ENCODE peak calls at places on chromosome 12, in ten cellular contexts. One of them, this sample, is unnamed.

GRCh38 chr12:125029756-125030358 is 35.4 kb upstream of the AACS start:
- DNase-seq in stimulated activated CD8-positive, alpha-beta memory T cell treated with anti-CD3 and anti-CD28 coated beads, Interleukin-2, amount 100 ng/mL, for 1 hour: no peak
- DNase-seq in heart right ventricle: no peak
- DNase-seq in CD8-positive, alpha-beta memory T cell: no peak
- DNase-seq in right cardiac atrium: no peak
- DNase-seq in HT-29: no peak
- DNase-seq in RKO: peak; percentile 61
- DNase-seq in NCI-H1092: no peak
- DNase-seq in COR-L47: no peak
- DNase-seq in GM20000: no peak
- DNase-seq in this sample: no peak

GRCh38 chr12:21892341-21892740 is 48.9 kb downstream of the ABCC9 start:
- DNase-seq in NCI-H1092: no peak
- DNase-seq in stimulated activated CD8-positive, alpha-beta memory T cell treated with anti-CD3 and anti-CD28 coated beads, Interleukin-2, amount 100 ng/mL, for 1 hour: no peak
- DNase-seq in RKO: no peak
- DNase-seq in HT-29: no peak
- DNase-seq in heart right ventricle: no peak
- DNase-seq in GM20000: no peak
- DNase-seq in right cardiac atrium: no peak
- DNase-seq in CD8-positive, alpha-beta memory T cell: no peak
- DNase-seq in COR-L47: no peak
- DNase-seq in this sample: no peak

GRCh38 chr12:80565276-80565675 is 121.2 kb downstream of the PTPRQ start:
- DNase-seq in RKO: no peak
- DNase-seq in COR-L47: no peak
- DNase-seq in NCI-H1092: no peak
- DNase-seq in HT-29: no peak
- DNase-seq in right cardiac atrium: no peak
- DNase-seq in GM20000: no peak
- DNase-seq in CD8-positive, alpha-beta memory T cell: no peak
- DNase-seq in stimulated activated CD8-positive, alpha-beta memory T cell treated with anti-CD3 and anti-CD28 coated beads, Interleukin-2, amount 100 ng/mL, for 1 hour: no peak
- DNase-seq in heart right ventricle: no peak
- DNase-seq in this sample: no peak

GRCh38 chr12:120261951-120262851 is 3.3 kb downstream of the PXN start:
- DNase-seq in RKO: peak; percentile 83
- DNase-seq in heart right ventricle: no peak
- DNase-seq in CD8-positive, alpha-beta memory T cell: no peak
- DNase-seq in HT-29: no peak
- DNase-seq in stimulated activated CD8-positive, alpha-beta memory T cell treated with anti-CD3 and anti-CD28 coated beads, Interleukin-2, amount 100 ng/mL, for 1 hour: no peak
- DNase-seq in NCI-H1092: no peak
- DNase-seq in COR-L47: peak; percentile 3
- DNase-seq in right cardiac atrium: peak; percentile 62
- DNase-seq in GM20000: no peak
- DNase-seq in this sample: no peak

GRCh38 chr12:78120866-78121590 is 290.3 kb downstream of the NAV3 start:
- DNase-seq in stimulated activated CD8-positive, alpha-beta memory T cell treated with anti-CD3 and anti-CD28 coated beads, Interleukin-2, amount 100 ng/mL, for 1 hour: no peak
- DNase-seq in heart right ventricle: no peak
- DNase-seq in NCI-H1092: no peak
- DNase-seq in GM20000: peak; percentile 7
- DNase-seq in CD8-positive, alpha-beta memory T cell: no peak
- DNase-seq in COR-L47: peak; percentile 18
- DNase-seq in RKO: peak; percentile 29
- DNase-seq in right cardiac atrium: no peak
- DNase-seq in HT-29: peak; percentile 75
- DNase-seq in this sample: peak; percentile 53

GRCh38 chr12:114729731-114730130 is 45.8 kb upstream of the TBX3 start:
- DNase-seq in NCI-H1092: no peak
- DNase-seq in GM20000: no peak
- DNase-seq in RKO: peak; percentile 50
- DNase-seq in heart right ventricle: no peak
- DNase-seq in stimulated activated CD8-positive, alpha-beta memory T cell treated with anti-CD3 and anti-CD28 coated beads, Interleukin-2, amount 100 ng/mL, for 1 hour: no peak
- DNase-seq in COR-L47: no peak
- DNase-seq in right cardiac atrium: no peak
- DNase-seq in HT-29: no peak
- DNase-seq in CD8-positive, alpha-beta memory T cell: no peak
- DNase-seq in this sample: no peak

GRCh38 chr12:165862-166368 is 48.0 kb downstream of the SLC6A12 start:
- DNase-seq in GM20000: no peak
- DNase-seq in stimulated activated CD8-positive, alpha-beta memory T cell treated with anti-CD3 and anti-CD28 coated beads, Interleukin-2, amount 100 ng/mL, for 1 hour: no peak
- DNase-seq in CD8-positive, alpha-beta memory T cell: no peak
- DNase-seq in NCI-H1092: no peak
- DNase-seq in HT-29: no peak
- DNase-seq in right cardiac atrium: no peak
- DNase-seq in RKO: no peak
- DNase-seq in COR-L47: no peak
- DNase-seq in heart right ventricle: no peak
- DNase-seq in this sample: no peak

GRCh38 chr12:106901276-106901675 is 54.4 kb upstream of the TMEM263 start:
- DNase-seq in HT-29: no peak
- DNase-seq in CD8-positive, alpha-beta memory T cell: no peak
- DNase-seq in right cardiac atrium: no peak
- DNase-seq in heart right ventricle: no peak
- DNase-seq in stimulated activated CD8-positive, alpha-beta memory T cell treated with anti-CD3 and anti-CD28 coated beads, Interleukin-2, amount 100 ng/mL, for 1 hour: no peak
- DNase-seq in COR-L47: no peak
- DNase-seq in NCI-H1092: no peak
- DNase-seq in GM20000: no peak
- DNase-seq in RKO: no peak
- DNase-seq in this sample: no peak

GRCh38 chr12:6825398-6826124 is 2.6 kb upstream of the P3H3 start:
- DNase-seq in HT-29: peak; percentile 79
- DNase-seq in stimulated activated CD8-positive, alpha-beta memory T cell treated with anti-CD3 and anti-CD28 coated beads, Interleukin-2, amount 100 ng/mL, for 1 hour: peak; percentile 55
- DNase-seq in COR-L47: peak; percentile 45
- DNase-seq in NCI-H1092: peak; percentile 56
- DNase-seq in GM20000: peak; percentile 94
- DNase-seq in heart right ventricle: peak; percentile 87
- DNase-seq in RKO: no peak
- DNase-seq in CD8-positive, alpha-beta memory T cell: peak; percentile 65
- DNase-seq in right cardiac atrium: peak; percentile 94
- DNase-seq in this sample: peak; percentile 94

GRCh38 chr12:16229676-16230075 is 47.8 kb downstream of the SLC15A5 start:
- DNase-seq in CD8-positive, alpha-beta memory T cell: no peak
- DNase-seq in COR-L47: no peak
- DNase-seq in NCI-H1092: no peak
- DNase-seq in RKO: no peak
- DNase-seq in stimulated activated CD8-positive, alpha-beta memory T cell treated with anti-CD3 and anti-CD28 coated beads, Interleukin-2, amount 100 ng/mL, for 1 hour: no peak
- DNase-seq in HT-29: no peak
- DNase-seq in GM20000: no peak
- DNase-seq in heart right ventricle: no peak
- DNase-seq in right cardiac atrium: no peak
- DNase-seq in this sample: no peak

GRCh38 chr12:69570545-69571399 is 14.5 kb upstream of the CCT2 start:
- DNase-seq in heart right ventricle: peak; percentile 56
- DNase-seq in COR-L47: peak; percentile 69
- DNase-seq in right cardiac atrium: peak; percentile 59
- DNase-seq in HT-29: peak; percentile 82
- DNase-seq in GM20000: peak; percentile 61
- DNase-seq in stimulated activated CD8-positive, alpha-beta memory T cell treated with anti-CD3 and anti-CD28 coated beads, Interleukin-2, amount 100 ng/mL, for 1 hour: peak; percentile 7
- DNase-seq in RKO: peak; percentile 82
- DNase-seq in CD8-positive, alpha-beta memory T cell: peak; percentile 20
- DNase-seq in NCI-H1092: no peak
- DNase-seq in this sample: peak; percentile 80

GRCh38 chr12:94875525-94875924 is 128.0 kb downstream of the NDUFA12 start:
- DNase-seq in right cardiac atrium: no peak
- DNase-seq in HT-29: peak; percentile 21
- DNase-seq in NCI-H1092: no peak
- DNase-seq in GM20000: peak; percentile 76
- DNase-seq in RKO: peak; percentile 48
- DNase-seq in COR-L47: peak; percentile 48
- DNase-seq in heart right ventricle: no peak
- DNase-seq in stimulated activated CD8-positive, alpha-beta memory T cell treated with anti-CD3 and anti-CD28 coated beads, Interleukin-2, amount 100 ng/mL, for 1 hour: no peak
- DNase-seq in CD8-positive, alpha-beta memory T cell: no peak
- DNase-seq in this sample: peak; percentile 49

GRCh38 chr12:99056186-99056585 is 411.1 kb downstream of the APAF1 start:
- DNase-seq in stimulated activated CD8-positive, alpha-beta memory T cell treated with anti-CD3 and anti-CD28 coated beads, Interleukin-2, amount 100 ng/mL, for 1 hour: no peak
- DNase-seq in right cardiac atrium: no peak
- DNase-seq in COR-L47: no peak
- DNase-seq in heart right ventricle: no peak
- DNase-seq in RKO: no peak
- DNase-seq in NCI-H1092: no peak
- DNase-seq in CD8-positive, alpha-beta memory T cell: no peak
- DNase-seq in GM20000: no peak
- DNase-seq in HT-29: no peak
- DNase-seq in this sample: peak; percentile 75

GRCh38 chr12:116358850-116359761 is 81.6 kb upstream of the MED13L start:
- DNase-seq in stimulated activated CD8-positive, alpha-beta memory T cell treated with anti-CD3 and anti-CD28 coated beads, Interleukin-2, amount 100 ng/mL, for 1 hour: peak; percentile 38
- DNase-seq in right cardiac atrium: peak; percentile 98
- DNase-seq in COR-L47: no peak
- DNase-seq in GM20000: peak; percentile 75
- DNase-seq in heart right ventricle: peak; percentile 93
- DNase-seq in RKO: peak; percentile 79
- DNase-seq in CD8-positive, alpha-beta memory T cell: peak; percentile 49
- DNase-seq in HT-29: peak; percentile 63
- DNase-seq in NCI-H1092: peak; percentile 58
- DNase-seq in this sample: peak; percentile 87

GRCh38 chr12:60666895-60667294 is 1071.1 kb downstream of the SLC16A7 start:
- DNase-seq in stimulated activated CD8-positive, alpha-beta memory T cell treated with anti-CD3 and anti-CD28 coated beads, Interleukin-2, amount 100 ng/mL, for 1 hour: no peak
- DNase-seq in NCI-H1092: no peak
- DNase-seq in COR-L47: no peak
- DNase-seq in HT-29: no peak
- DNase-seq in right cardiac atrium: no peak
- DNase-seq in CD8-positive, alpha-beta memory T cell: no peak
- DNase-seq in RKO: no peak
- DNase-seq in GM20000: no peak
- DNase-seq in heart right ventricle: no peak
- DNase-seq in this sample: no peak

GRCh38 chr12:107903377-107904061 is 129.0 kb downstream of the ASCL4 start:
- DNase-seq in NCI-H1092: peak; percentile 21
- DNase-seq in GM20000: peak; percentile 91
- DNase-seq in CD8-positive, alpha-beta memory T cell: no peak
- DNase-seq in COR-L47: peak; percentile 58
- DNase-seq in HT-29: no peak
- DNase-seq in stimulated activated CD8-positive, alpha-beta memory T cell treated with anti-CD3 and anti-CD28 coated beads, Interleukin-2, amount 100 ng/mL, for 1 hour: no peak
- DNase-seq in RKO: no peak
- DNase-seq in heart right ventricle: peak; percentile 31
- DNase-seq in right cardiac atrium: peak; percentile 82
- DNase-seq in this sample: peak; percentile 11

GRCh38 chr12:19546611-19547162 is 107.4 kb downstream of the AEBP2 start:
- DNase-seq in CD8-positive, alpha-beta memory T cell: no peak
- DNase-seq in heart right ventricle: peak; percentile 21
- DNase-seq in HT-29: no peak
- DNase-seq in GM20000: no peak
- DNase-seq in NCI-H1092: peak; percentile 9
- DNase-seq in right cardiac atrium: no peak
- DNase-seq in COR-L47: no peak
- DNase-seq in RKO: no peak
- DNase-seq in stimulated activated CD8-positive, alpha-beta memory T cell treated with anti-CD3 and anti-CD28 coated beads, Interleukin-2, amount 100 ng/mL, for 1 hour: no peak
- DNase-seq in this sample: no peak

GRCh38 chr12:102612008-102612407 is 131.6 kb upstream of the IGF1 start:
- DNase-seq in CD8-positive, alpha-beta memory T cell: no peak
- DNase-seq in NCI-H1092: no peak
- DNase-seq in RKO: no peak
- DNase-seq in COR-L47: no peak
- DNase-seq in GM20000: no peak
- DNase-seq in stimulated activated CD8-positive, alpha-beta memory T cell treated with anti-CD3 and anti-CD28 coated beads, Interleukin-2, amount 100 ng/mL, for 1 hour: no peak
- DNase-seq in heart right ventricle: no peak
- DNase-seq in right cardiac atrium: no peak
- DNase-seq in HT-29: no peak
- DNase-seq in this sample: no peak

GRCh38 chr12:29691146-29691854 is 92.4 kb downstream of the TMTC1 start:
- DNase-seq in HT-29: peak; percentile 76
- DNase-seq in RKO: no peak
- DNase-seq in NCI-H1092: no peak
- DNase-seq in GM20000: no peak
- DNase-seq in right cardiac atrium: no peak
- DNase-seq in CD8-positive, alpha-beta memory T cell: no peak
- DNase-seq in COR-L47: no peak
- DNase-seq in stimulated activated CD8-positive, alpha-beta memory T cell treated with anti-CD3 and anti-CD28 coated beads, Interleukin-2, amount 100 ng/mL, for 1 hour: no peak
- DNase-seq in heart right ventricle: no peak
- DNase-seq in this sample: no peak

GRCh38 chr12:132513458-132514135 is 23.6 kb downstream of the FBRSL1 start:
- DNase-seq in stimulated activated CD8-positive, alpha-beta memory T cell treated with anti-CD3 and anti-CD28 coated beads, Interleukin-2, amount 100 ng/mL, for 1 hour: no peak
- DNase-seq in heart right ventricle: no peak
- DNase-seq in right cardiac atrium: no peak
- DNase-seq in COR-L47: no peak
- DNase-seq in RKO: no peak
- DNase-seq in HT-29: no peak
- DNase-seq in NCI-H1092: no peak
- DNase-seq in GM20000: no peak
- DNase-seq in CD8-positive, alpha-beta memory T cell: no peak
- DNase-seq in this sample: peak; percentile 51

GRCh38 chr12:121214171-121214777 is 4.3 kb downstream of the P2RX4 start:
- DNase-seq in CD8-positive, alpha-beta memory T cell: no peak
- DNase-seq in RKO: peak; percentile 43
- DNase-seq in GM20000: no peak
- DNase-seq in NCI-H1092: no peak
- DNase-seq in right cardiac atrium: no peak
- DNase-seq in stimulated activated CD8-positive, alpha-beta memory T cell treated with anti-CD3 and anti-CD28 coated beads, Interleukin-2, amount 100 ng/mL, for 1 hour: no peak
- DNase-seq in COR-L47: no peak
- DNase-seq in HT-29: no peak
- DNase-seq in heart right ventricle: no peak
- DNase-seq in this sample: no peak

GRCh38 chr12:79451988-79452387 is 238.8 kb downstream of the PAWR start:
- DNase-seq in right cardiac atrium: peak; percentile 81
- DNase-seq in CD8-positive, alpha-beta memory T cell: no peak
- DNase-seq in stimulated activated CD8-positive, alpha-beta memory T cell treated with anti-CD3 and anti-CD28 coated beads, Interleukin-2, amount 100 ng/mL, for 1 hour: no peak
- DNase-seq in COR-L47: no peak
- DNase-seq in RKO: peak; percentile 56
- DNase-seq in NCI-H1092: no peak
- DNase-seq in GM20000: no peak
- DNase-seq in heart right ventricle: peak; percentile 23
- DNase-seq in HT-29: no peak
- DNase-seq in this sample: peak; percentile 90

GRCh38 chr12:101697930-101698781 is 716 bp downstream of the CHPT1 start:
- DNase-seq in NCI-H1092: no peak
- DNase-seq in heart right ventricle: peak; percentile 34
- DNase-seq in CD8-positive, alpha-beta memory T cell: no peak
- DNase-seq in COR-L47: no peak
- DNase-seq in right cardiac atrium: peak; percentile 84
- DNase-seq in GM20000: no peak
- DNase-seq in stimulated activated CD8-positive, alpha-beta memory T cell treated with anti-CD3 and anti-CD28 coated beads, Interleukin-2, amount 100 ng/mL, for 1 hour: no peak
- DNase-seq in RKO: peak; percentile 57
- DNase-seq in HT-29: peak; percentile 46
- DNase-seq in this sample: peak; percentile 41

GRCh38 chr12:24360057-24360456 is 410.6 kb upstream of the SOX5 start:
- DNase-seq in heart right ventricle: no peak
- DNase-seq in right cardiac atrium: no peak
- DNase-seq in stimulated activated CD8-positive, alpha-beta memory T cell treated with anti-CD3 and anti-CD28 coated beads, Interleukin-2, amount 100 ng/mL, for 1 hour: no peak
- DNase-seq in GM20000: no peak
- DNase-seq in HT-29: no peak
- DNase-seq in CD8-positive, alpha-beta memory T cell: no peak
- DNase-seq in NCI-H1092: no peak
- DNase-seq in RKO: no peak
- DNase-seq in COR-L47: no peak
- DNase-seq in this sample: no peak

GRCh38 chr12:114679942-114680341 is 4.0 kb downstream of the TBX3 start:
- DNase-seq in HT-29: no peak
- DNase-seq in right cardiac atrium: no peak
- DNase-seq in RKO: no peak
- DNase-seq in heart right ventricle: no peak
- DNase-seq in NCI-H1092: no peak
- DNase-seq in COR-L47: no peak
- DNase-seq in GM20000: no peak
- DNase-seq in stimulated activated CD8-positive, alpha-beta memory T cell treated with anti-CD3 and anti-CD28 coated beads, Interleukin-2, amount 100 ng/mL, for 1 hour: no peak
- DNase-seq in CD8-positive, alpha-beta memory T cell: no peak
- DNase-seq in this sample: no peak

GRCh38 chr12:123444396-123445026 is 8.0 kb upstream of the RILPL2 start:
- DNase-seq in GM20000: no peak
- DNase-seq in NCI-H1092: no peak
- DNase-seq in COR-L47: no peak
- DNase-seq in RKO: no peak
- DNase-seq in CD8-positive, alpha-beta memory T cell: no peak
- DNase-seq in HT-29: no peak
- DNase-seq in stimulated activated CD8-positive, alpha-beta memory T cell treated with anti-CD3 and anti-CD28 coated beads, Interleukin-2, amount 100 ng/mL, for 1 hour: no peak
- DNase-seq in heart right ventricle: no peak
- DNase-seq in right cardiac atrium: no peak
- DNase-seq in this sample: no peak

GRCh38 chr12:41189395-41190251 is 1.5 kb downstream of the PDZRN4 start:
- DNase-seq in CD8-positive, alpha-beta memory T cell: no peak
- DNase-seq in right cardiac atrium: peak; percentile 46
- DNase-seq in RKO: no peak
- DNase-seq in HT-29: no peak
- DNase-seq in heart right ventricle: no peak
- DNase-seq in stimulated activated CD8-positive, alpha-beta memory T cell treated with anti-CD3 and anti-CD28 coated beads, Interleukin-2, amount 100 ng/mL, for 1 hour: no peak
- DNase-seq in NCI-H1092: no peak
- DNase-seq in GM20000: peak; percentile 15
- DNase-seq in COR-L47: peak; percentile 21
- DNase-seq in this sample: no peak

GRCh38 chr12:5051334-5051733 is 7.7 kb downstream of the KCNA5 start:
- DNase-seq in CD8-positive, alpha-beta memory T cell: no peak
- DNase-seq in COR-L47: no peak
- DNase-seq in heart right ventricle: no peak
- DNase-seq in RKO: no peak
- DNase-seq in right cardiac atrium: no peak
- DNase-seq in stimulated activated CD8-positive, alpha-beta memory T cell treated with anti-CD3 and anti-CD28 coated beads, Interleukin-2, amount 100 ng/mL, for 1 hour: no peak
- DNase-seq in NCI-H1092: no peak
- DNase-seq in HT-29: no peak
- DNase-seq in GM20000: no peak
- DNase-seq in this sample: no peak

This sample was measured in G401.